ENCODE peak calls at places on chromosomes 11 and 22, in five cellular contexts. P is endothelial cell, A is brain microvascular endothelial cell, U is tibial artery, C is colonic mucosa. R is an unnamed sample.

GRCh38 chr22:36587289-36588154 is 58.6 kb upstream of the EIF3D start:
- DNase-seq in P (no peak), A (peak), U (no peak), C (no peak), R (peak)

GRCh38 chr11:73257342-73258103 is 14.6 kb upstream of the P2RY6 start:
- DNase-seq in P (no peak), A (peak), U (peak), C (no peak), R (peak)

GRCh38 chr11:125264091-125265022 is 99.8 kb downstream of the PKNOX2 start:
- DNase-seq in P (no peak), A (no peak), U (no peak), C (no peak), R (no peak)

GRCh38 chr11:1548221-1549070 is 23.6 kb downstream of the DUSP8 start:
- DNase-seq in P (no peak), A (peak), U (peak), C (peak), R (peak)

GRCh38 chr11:131816046-131816445 is 445.6 kb downstream of the NTM start:
- DNase-seq in P (no peak), A (peak), U (no peak), C (no peak), R (no peak)

GRCh38 chr22:22410121-22410520 is 98.4 kb downstream of the ZNF280B start:
- DNase-seq in P (no peak), A (no peak), U (no peak), C (no peak), R (peak)

GRCh38 chr11:62918531-62918930 is 2.6 kb downstream of the CHRM1 start:
- DNase-seq in P (no peak), A (no peak), U (no peak), C (no peak), R (no peak)

GRCh38 chr22:28016781-28017557 is 97.9 kb upstream of the PITPNB start:
- DNase-seq in P (no peak), A (no peak), U (peak), C (no peak), R (no peak)

GRCh38 chr11:492416-493226 is 14.4 kb downstream of the RNH1 start:
- DNase-seq in P (no peak), A (no peak), U (no peak), C (no peak), R (no peak)

GRCh38 chr11:80350541-80350940 is 909.7 kb upstream of the TENM4 start:
- DNase-seq in P (no peak), A (no peak), U (no peak), C (peak), R (no peak)

GRCh38 chr22:47356433-47357011 is 594.1 kb downstream of the TBC1D22A start:
- DNase-seq in P (no peak), A (no peak), U (no peak), C (no peak), R (no peak)

GRCh38 chr11:63274776-63275175 is 31.4 kb upstream of the SLC22A25 start:
- DNase-seq in P (no peak), A (no peak), U (no peak), C (no peak), R (no peak)

GRCh38 chr11:4639931-4640330 is 2.7 kb downstream of the OR51D1 start:
- DNase-seq in P (no peak), A (no peak), U (no peak), C (no peak), R (no peak)

GRCh38 chr11:76799061-76799804 is 16.1 kb downstream of the TSKU start:
- DNase-seq in P (peak), A (peak), U (peak), C (peak), R (peak)

GRCh38 chr11:29628584-29628983 is 388.2 kb downstream of the KCNA4 start:
- DNase-seq in P (no peak), A (no peak), U (no peak), C (no peak), R (no peak)

GRCh38 chr11:101848262-101848661 is 66.5 kb upstream of the CEP126 start:
- DNase-seq in P (no peak), A (no peak), U (no peak), C (no peak), R (peak)

GRCh38 chr11:42906226-42906625 is 405.6 kb upstream of the API5 start:
- DNase-seq in P (no peak), A (no peak), U (no peak), C (no peak), R (no peak)

GRCh38 chr11:115276799-115277198 is 227.4 kb downstream of the CADM1 start:
- DNase-seq in P (no peak), A (no peak), U (no peak), C (no peak), R (no peak)

GRCh38 chr11:80733776-80734175 is 1292.9 kb upstream of the TENM4 start:
- DNase-seq in P (no peak), A (no peak), U (no peak), C (no peak), R (no peak)

GRCh38 chr11:65958306-65958705 is 3.2 kb upstream of the SART1 start:
- DNase-seq in P (no peak), A (no peak), U (no peak), C (no peak), R (no peak)

GRCh38 chr22:21972293-21972779 is 10.3 kb downstream of the TOP3B start:
- DNase-seq in P (peak), A (peak), U (no peak), C (peak), R (peak)

GRCh38 chr11:1531961-1532586 is 40.0 kb downstream of the DUSP8 start:
- DNase-seq in P (no peak), A (no peak), U (peak), C (no peak), R (peak)

GRCh38 chr11:129972596-129972995 is 30.0 kb downstream of the PRDM10 start:
- DNase-seq in P (no peak), A (no peak), U (no peak), C (no peak), R (no peak)

DNA sequence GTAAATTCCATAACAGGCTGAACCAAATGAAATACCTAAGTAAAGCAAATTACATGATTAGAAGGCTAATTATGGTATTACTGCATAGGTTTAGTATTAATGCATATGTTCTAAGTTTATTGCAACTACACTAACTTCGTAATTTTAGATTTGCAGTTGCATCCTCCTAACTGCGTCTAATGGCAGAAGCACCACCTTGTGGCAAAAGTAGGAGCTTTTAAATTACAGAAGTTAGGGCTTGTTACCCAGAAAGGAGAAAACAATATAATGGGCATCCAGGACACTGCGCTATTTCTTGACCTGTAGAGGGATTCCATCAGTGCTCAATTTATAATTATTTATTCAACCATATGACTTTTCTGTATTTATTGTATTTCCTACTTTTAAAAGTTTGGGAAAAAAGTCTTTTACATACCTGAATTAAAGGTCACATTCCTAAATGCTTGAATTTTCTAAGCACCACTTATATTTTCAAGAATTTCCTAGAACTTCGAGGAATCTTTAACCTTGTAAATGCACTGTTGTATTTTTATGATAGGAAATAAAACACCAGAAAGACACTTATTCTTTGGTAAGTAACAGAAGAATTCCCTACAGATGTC is 16.3 kb upstream of the GPR83 start:
- DNase-seq in P (no peak), A (peak), U (no peak), C (no peak), R (peak)
- TF ChIP-seq CTCF in P (no peak), A (peak), U (peak), C (peak), R (peak)

DNA sequence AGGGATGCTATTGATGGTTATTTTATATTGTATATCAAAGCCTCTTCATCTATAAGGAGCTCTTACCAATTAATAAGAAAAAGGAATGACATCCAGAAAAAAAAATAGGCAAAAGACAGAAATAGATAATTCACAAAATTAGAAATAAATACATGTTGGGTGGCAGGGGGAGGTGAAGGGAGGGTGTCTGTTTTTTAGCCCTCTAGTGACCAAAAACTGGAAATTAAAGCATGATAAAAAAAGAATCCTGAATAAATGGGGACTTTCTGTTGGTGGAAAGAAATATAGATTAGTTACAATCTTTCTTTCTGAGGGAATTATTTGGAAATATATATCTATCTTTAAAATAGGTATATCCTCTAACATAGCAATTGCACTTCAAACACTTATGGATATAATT is 42.0 kb upstream of the TTC36 start:
- DNase-seq in P (no peak), A (no peak), U (no peak), C (no peak), R (no peak)
- TF ChIP-seq CTCF in P (peak), A (peak), U (no peak), C (no peak), R (peak)

DNA sequence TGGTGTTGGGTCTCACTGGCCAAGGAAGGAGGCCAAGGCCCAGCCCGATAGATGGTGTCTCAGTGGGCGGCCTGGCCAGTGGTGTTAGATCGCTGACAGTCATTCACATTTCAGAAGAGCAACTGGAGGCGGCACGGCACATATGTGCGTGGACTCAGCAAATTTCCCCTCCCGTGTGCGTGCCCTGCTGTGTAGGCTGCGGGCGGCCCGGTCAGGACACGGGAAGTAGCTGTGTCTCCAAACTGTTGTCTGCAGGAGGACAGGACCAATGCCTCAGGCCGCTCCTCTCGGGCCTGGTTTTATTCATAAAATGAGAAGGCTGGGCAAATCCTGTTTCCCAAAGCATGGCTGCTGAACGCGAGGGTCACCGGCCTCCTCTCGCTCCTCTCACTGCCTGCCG is 711.7 kb downstream of the BRD1 start:
- DNase-seq in P (no peak), A (no peak), U (no peak), C (no peak), R (no peak)
- TF ChIP-seq CTCF in P (no peak), A (no peak), U (no peak), C (no peak), R (no peak)

GRCh38 chr11:134260503-134260902 is 7.1 kb downstream of the ACAD8 start:
- DNase-seq in P (no peak), A (no peak), U (no peak), C (no peak), R (no peak)

GRCh38 chr11:134258577-134258976 is 5.2 kb downstream of the ACAD8 start:
- DNase-seq in P (no peak), A (no peak), U (no peak), C (no peak), R (no peak)

GRCh38 chr11:134261000-134261399 is 7.6 kb downstream of the ACAD8 start:
- DNase-seq in P (no peak), A (no peak), U (no peak), C (no peak), R (no peak)

GRCh38 chr11:134264966-134265365 is 11.2 kb upstream of the GLB1L3 start:
- DNase-seq in P (no peak), A (no peak), U (no peak), C (no peak), R (no peak)

GRCh38 chr11:134261626-134262488 is 8.5 kb downstream of the ACAD8 start:
- DNase-seq in P (peak), A (no peak), U (no peak), C (no peak), R (peak)
- TF ChIP-seq CTCF in P (peak), A (peak), U (peak), C (peak), R (peak)